ENCODE peak calls at places on chromosomes 11 and 22, in seven cellular contexts. W is DND-41, P is IMR-90, Z is mammary epithelial cell, I is gastrocnemius medialis, B is hepatocyte, D is A549. T is an unnamed sample.

GRCh38 chr11:3056296-3057068 is 741 bp downstream of the CARS1 start:
- DNase-seq in Z (peak; percentile 16), W (peak; percentile 55), D (no peak), I (peak; percentile 17), P (no peak), B (no peak), T (no peak)

GRCh38 chr11:67261942-67262681 is 4.2 kb upstream of the GRK2 start:
- DNase-seq in D (no peak), P (no peak), B (no peak), W (no peak), Z (no peak), I (no peak), T (no peak)

GRCh38 chr22:27133951-27134664 is 476.7 kb downstream of the MIAT start:
- DNase-seq in D (peak; percentile 71), P (peak; percentile 86), I (peak; percentile 37), Z (peak; percentile 89), W (no peak), B (peak; percentile 48), T (no peak)

GRCh38 chr11:119206512-119207299 is 567 bp downstream of the CBL start:
- DNase-seq in I (peak; percentile 27), Z (no peak), B (peak; percentile 72), P (no peak), D (no peak), W (peak; percentile 55), T (peak; percentile 71)

GRCh38 chr11:12731841-12732336 is 57.7 kb downstream of the TEAD1 start:
- DNase-seq in B (no peak), I (no peak), Z (peak; percentile 57), W (no peak), P (peak; percentile 54), D (no peak), T (no peak)

GRCh38 chr11:133993107-133993506 is 36.3 kb upstream of the IGSF9B start:
- DNase-seq in B (no peak), I (no peak), Z (no peak), D (no peak), P (no peak), W (no peak), T (no peak)

GRCh38 chr11:118437736-118438125 is 1.4 kb downstream of the KMT2A start:
- DNase-seq in Z (peak; percentile 48), W (peak; percentile 70), I (no peak), P (peak; percentile 13), B (peak; percentile 56), D (no peak), T (peak; percentile 38)

GRCh38 chr22:30636226-30637077 is 871 bp downstream of the SLC35E4 start:
- DNase-seq in I (peak; percentile 76), W (no peak), P (no peak), D (no peak), B (no peak), Z (peak; percentile 47), T (no peak)

GRCh38 chr11:117197006-117197405 is 2.2 kb upstream of the TAGLN start:
- DNase-seq in D (no peak), P (no peak), W (no peak), Z (no peak), B (no peak), I (no peak), T (no peak)

GRCh38 chr11:45554230-45554967 is 111.0 kb downstream of the CHST1 start:
- DNase-seq in I (peak; percentile 89), W (no peak), D (no peak), Z (no peak), B (no peak), P (no peak), T (no peak)

GRCh38 chr11:91998466-91998865 is 226.2 kb upstream of the FAT3 start:
- DNase-seq in Z (no peak), I (no peak), P (no peak), W (no peak), D (no peak), B (no peak), T (no peak)

GRCh38 chr11:64762916-64763803 is 3.4 kb upstream of the PYGM start:
- DNase-seq in D (no peak), W (peak; percentile 35), Z (no peak), I (peak; percentile 97), P (peak; percentile 79), B (no peak), T (peak; percentile 68)

GRCh38 chr11:67278135-67278938 is 10.8 kb upstream of the ANKRD13D start:
- DNase-seq in D (no peak), W (no peak), B (no peak), I (no peak), P (no peak), Z (no peak), T (no peak)

GRCh38 chr11:24386551-24387404 is 110.1 kb upstream of the LUZP2 start:
- DNase-seq in W (no peak), I (no peak), Z (peak; percentile 8), B (peak; percentile 39), P (peak; percentile 68), D (no peak), T (peak; percentile 56)

GRCh38 chr11:115896084-115896483 is 391.9 kb upstream of the CADM1 start:
- DNase-seq in P (no peak), Z (no peak), B (no peak), I (no peak), D (no peak), W (no peak), T (no peak)

GRCh38 chr11:104573431-104573830 is 324.8 kb downstream of the CASP12 start:
- DNase-seq in I (no peak), W (no peak), Z (peak; percentile 75), D (no peak), P (peak; percentile 77), B (no peak), T (peak; percentile 21)

GRCh38 chr22:49103314-49104052 is 724.2 kb downstream of the BRD1 start:
- DNase-seq in I (no peak), B (no peak), D (no peak), Z (no peak), P (no peak), W (no peak), T (no peak)

GRCh38 chr11:87281496-87281895 is 243.8 kb downstream of the TMEM135 start:
- DNase-seq in I (no peak), W (no peak), D (no peak), P (peak; percentile 77), Z (peak; percentile 28), B (peak; percentile 18), T (no peak)

GRCh38 chr11:108368134-108368533 is 99.2 kb downstream of the C11orf65 start:
- DNase-seq in D (no peak), P (peak; percentile 20), Z (peak; percentile 17), B (no peak), W (no peak), I (no peak), T (no peak)

GRCh38 chr22:20551805-20552449 is 44.5 kb downstream of the MED15 start:
- DNase-seq in B (no peak), W (no peak), Z (no peak), I (peak; percentile 95), D (no peak), P (no peak), T (no peak)

GRCh38 chr22:29112102-29112501 is 39.3 kb downstream of the KREMEN1 start:
- DNase-seq in D (no peak), B (no peak), P (no peak), I (no peak), Z (no peak), W (no peak), T (no peak)

GRCh38 chr22:27239520-27239919 is 562.0 kb downstream of the MN1 start:
- DNase-seq in W (no peak), Z (no peak), P (no peak), I (no peak), B (no peak), D (no peak), T (no peak)

GRCh38 chr11:36594316-36594989 is at the start of gene IFTAP:
- DNase-seq in W (no peak), D (peak; percentile 85), Z (peak; percentile 90), B (peak; percentile 88), P (peak; percentile 92), I (peak; percentile 56), T (peak; percentile 94)

DNA sequence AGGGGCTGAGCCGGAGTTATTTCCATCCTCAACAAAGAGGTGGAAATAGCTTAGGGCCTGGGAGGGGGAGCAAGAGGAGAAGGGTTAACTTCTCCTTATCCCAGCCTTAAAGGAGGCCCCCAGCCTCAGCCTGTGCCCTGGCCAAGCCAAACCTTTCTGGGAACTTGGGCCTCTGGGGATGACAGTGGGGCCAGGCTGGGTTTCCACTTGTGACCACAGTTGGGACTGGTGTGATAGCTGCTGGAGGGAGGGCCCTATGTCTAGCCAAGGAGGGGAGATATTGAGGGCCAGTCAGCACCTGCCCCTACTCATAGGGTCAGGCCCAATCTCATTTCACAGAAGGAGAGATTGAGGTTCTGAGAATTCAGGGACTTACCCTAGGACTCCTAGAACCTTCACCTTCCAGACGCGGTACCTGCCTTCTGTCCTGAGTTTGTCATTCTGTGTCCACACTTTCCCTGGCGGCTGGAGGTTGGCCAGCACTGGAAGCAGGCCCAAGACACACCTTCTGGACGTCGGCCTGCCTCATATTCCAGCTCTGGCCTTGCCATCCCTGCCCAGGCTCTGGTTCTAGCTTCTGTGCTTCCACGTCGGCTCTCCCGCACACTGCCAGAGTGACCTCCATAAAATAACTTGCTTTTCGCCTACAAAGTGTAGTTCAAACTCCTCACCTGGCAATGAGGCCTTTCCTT is 3.1 kb downstream of the RELT start:
- DNase-seq in P (no peak), D (no peak), I (peak; percentile 89), W (no peak), B (no peak), Z (no peak), T (no peak)
- H3K4me1 ChIP-seq in P (peaks cover 13% of the 10 kb centered on the region), D (peaks cover 40% of the 10 kb centered on the region), I (peaks cover 70% of the 10 kb centered on the region), W (peaks cover 58% of the 10 kb centered on the region), B (peaks cover 18% of the 10 kb centered on the region), Z (peaks cover 8% of the 10 kb centered on the region), T (peaks cover 70% of the 10 kb centered on the region)

GRCh38 chr11:72735495-72736027 is 16.6 kb downstream of the ARAP1 start:
- DNase-seq in D (no peak), W (no peak), I (no peak), P (peak; percentile 84), B (peak; percentile 81), Z (peak; percentile 37), T (peak; percentile 81)
- H3K4me3 ChIP-seq in D (no peak overlapping the region), W (no peak overlapping the region), I (no peak overlapping the region), P (no peak overlapping the region), B (no peak overlapping the region), Z (no peak overlapping the region), T (no peak overlapping the region)

DNA sequence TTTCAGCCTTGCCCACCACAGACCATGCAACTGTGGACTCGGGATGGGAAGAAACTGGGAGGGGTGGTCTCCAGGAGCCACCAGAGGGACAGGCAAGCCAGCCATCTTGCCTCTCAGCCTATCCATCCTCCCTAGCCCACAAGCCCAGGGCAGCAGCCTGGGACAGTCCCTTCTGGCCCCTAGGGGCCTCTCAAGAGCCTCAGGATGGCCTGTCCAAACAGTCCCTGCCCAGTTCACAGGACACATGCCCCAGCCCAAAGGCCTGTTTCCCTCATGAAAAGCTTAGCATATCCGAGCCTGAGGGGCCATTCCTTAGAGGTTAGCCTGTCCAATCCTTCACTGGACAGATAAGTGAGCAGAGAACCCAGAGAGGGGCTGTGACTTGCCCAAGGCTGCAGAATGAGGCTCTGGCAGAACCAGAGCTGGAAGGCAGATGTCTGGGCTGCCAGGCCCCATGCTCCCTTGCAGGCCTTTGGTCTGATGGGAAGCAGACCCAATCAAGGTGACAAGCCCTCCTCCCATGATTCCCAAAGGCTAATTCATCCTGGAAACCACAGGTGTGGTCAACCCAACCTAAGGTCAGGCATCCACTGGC is 28.2 kb downstream of the LRRC10B start:
- DNase-seq in I (no peak), B (no peak), W (no peak), D (no peak), Z (no peak), P (no peak), T (no peak)
- TF ChIP-seq CTCF in I (no peak), B (no peak), W (no peak), D (no peak), Z (no peak), P (no peak), T (no peak)

GRCh38 chr11:78112588-78113275 is 26.7 kb downstream of the ALG8 start:
- DNase-seq in Z (no peak), D (no peak), B (no peak), I (no peak), W (no peak), P (no peak), T (no peak)
- H3K4me1 ChIP-seq in Z (no peaks in the 10 kb centered on the region), D (no peaks in the 10 kb centered on the region), B (no peaks in the 10 kb centered on the region), I (no peaks in the 10 kb centered on the region), W (no peaks in the 10 kb centered on the region), P (peaks cover 2% of the 10 kb centered on the region), T (no peaks in the 10 kb centered on the region)